ENCODE peak calls at places on chromosomes 7 and 10, in four cellular contexts. D, G, F and V are unnamed samples.
A peak's percentile ranks its signal among the peaks of the same experiment; 100 is the strongest.

GRCh38 chr10:26331376-26331775 is 106.8 kb upstream of the APBB1IP start:
- DNase-seq in F (no peak), D (no peak), G (no peak), V (no peak)

GRCh38 chr7:119341822-119342221 is 931.2 kb upstream of the KCND2 start:
- DNase-seq in F (no peak), D (no peak), G (no peak), V (no peak)

GRCh38 chr7:108246227-108246837 is 116.2 kb upstream of the LAMB4 start:
- DNase-seq in F (peak; percentile 61), G (no peak), D (no peak), V (no peak)

GRCh38 chr10:69800109-69800508 is 1.6 kb upstream of the COL13A1 start:
- DNase-seq in D (peak; percentile 73), G (no peak), F (peak; percentile 45), V (no peak)

GRCh38 chr7:43639858-43640491 is 57.1 kb downstream of the STK17A start:
- DNase-seq in F (no peak), G (no peak), D (peak; percentile 82), V (no peak)

GRCh38 chr7:30934732-30935568 is 23.3 kb downstream of the AQP1 start:
- DNase-seq in G (no peak), D (peak; percentile 54), F (no peak), V (no peak)

GRCh38 chr10:71367279-71367678 is 29.4 kb upstream of the CDH23 start:
- DNase-seq in F (no peak), D (peak; percentile 91), G (no peak), V (peak; percentile 77)

GRCh38 chr10:4343798-4344370 is 482.1 kb upstream of the AKR1E2 start:
- DNase-seq in D (no peak), G (no peak), F (no peak), V (no peak)

GRCh38 chr10:95260909-95261552 is 29.8 kb downstream of the PDLIM1 start:
- DNase-seq in F (no peak), G (no peak), D (no peak), V (no peak)

GRCh38 chr7:138468244-138469123 is 8.4 kb downstream of the TRIM24 start:
- DNase-seq in D (no peak), G (no peak), F (no peak), V (no peak)

GRCh38 chr7:37656913-37657530 is 26.5 kb upstream of the GPR141 start:
- DNase-seq in D (no peak), G (no peak), F (no peak), V (no peak)

GRCh38 chr10:24962998-24963397 is 10.6 kb upstream of the PRTFDC1 start:
- DNase-seq in D (no peak), G (no peak), F (peak; percentile 82), V (no peak)

GRCh38 chr10:124010563-124011131 is 82.8 kb downstream of the CHST15 start:
- DNase-seq in G (no peak), D (peak; percentile 34), F (no peak), V (peak; percentile 65)

GRCh38 chr10:78457804-78458483 is 424.3 kb downstream of the RPS24 start:
- DNase-seq in D (no peak), G (no peak), F (no peak), V (no peak)

GRCh38 chr10:22899307-22899706 is 28.5 kb upstream of the ARMC3 start:
- DNase-seq in G (no peak), D (no peak), F (peak; percentile 68), V (no peak)

GRCh38 chr10:124062390-124062789 is 31.0 kb downstream of the CHST15 start:
- DNase-seq in G (no peak), D (peak; percentile 21), F (no peak), V (no peak)

GRCh38 chr7:50415844-50416243 is 34.3 kb downstream of the FIGNL1 start:
- DNase-seq in D (no peak), F (no peak), G (no peak), V (no peak)

GRCh38 chr7:110534241-110534931 is 556.5 kb upstream of the LRRN3 start:
- DNase-seq in D (no peak), F (peak; percentile 65), G (no peak), V (no peak)

GRCh38 chr7:44885394-44886317 is at the start of gene PURB:
- DNase-seq in F (peak; percentile 99), D (peak; percentile 91), G (peak; percentile 63), V (peak; percentile 97)

GRCh38 chr7:104956753-104957450 is 57.1 kb upstream of the KMT2E start:
- DNase-seq in D (no peak), F (no peak), G (no peak), V (no peak)

GRCh38 chr7:31935115-31935514 is 135.1 kb downstream of the PDE1C start:
- DNase-seq in D (no peak), G (no peak), F (no peak), V (no peak)

GRCh38 chr7:74519395-74519794 is 65.7 kb downstream of the GTF2IRD1 start:
- DNase-seq in G (no peak), F (no peak), D (no peak), V (no peak)

GRCh38 chr10:436911-437665 is 252.4 kb downstream of the DIP2C start:
- DNase-seq in F (no peak), G (no peak), D (no peak), V (no peak)

GRCh38 chr10:122342293-122343134 is 32.0 kb upstream of the PLEKHA1 start:
- DNase-seq in F (peak; percentile 64), D (peak; percentile 43), G (no peak), V (no peak)

GRCh38 chr10:131888186-131888604 is 12.6 kb upstream of the PPP2R2D start:
- DNase-seq in D (no peak), G (no peak), F (no peak), V (no peak)

GRCh38 chr7:121500659-121501058 is 104.6 kb upstream of the FAM3C start:
- DNase-seq in D (no peak), F (no peak), G (no peak), V (no peak)

GRCh38 chr7:41816111-41816510 is 113.2 kb upstream of the INHBA start:
- DNase-seq in F (no peak), G (no peak), D (no peak), V (no peak)

GRCh38 chr10:21807162-21807561 is 196.4 kb downstream of the DNAJC1 start:
- DNase-seq in F (no peak), G (no peak), D (peak; percentile 42), V (no peak)

GRCh38 chr7:122072924-122073599 is 71.0 kb downstream of the AASS start:
- DNase-seq in D (no peak), F (no peak), G (no peak), V (no peak)

GRCh38 chr10:24432478-24433416 is 223.8 kb downstream of the KIAA1217 start:
- DNase-seq in F (peak; percentile 96), D (no peak), G (no peak), V (no peak)

GRCh38 chr7:65233409-65234034 is 140.1 kb upstream of the ZNF92 start:
- DNase-seq in F (peak; percentile 81), D (no peak), G (no peak), V (no peak)

GRCh38 chr10:96608815-96609214 is 22.0 kb upstream of the TM9SF3 start:
- DNase-seq in G (no peak), F (no peak), D (no peak), V (no peak)

GRCh38 chr10:43188702-43189101 is 50.5 kb downstream of the CSGALNACT2 start:
- DNase-seq in F (no peak), D (no peak), G (no peak), V (no peak)

GRCh38 chr10:86596266-86596665 is 58.1 kb upstream of the OPN4 start:
- DNase-seq in D (no peak), G (no peak), F (no peak), V (no peak)

GRCh38 chr7:8190121-8190895 is 71.7 kb downstream of the ICA1 start:
- DNase-seq in D (peak; percentile 61), G (no peak), F (peak; percentile 44), V (no peak)

GRCh38 chr10:114917927-114918672 is 19.9 kb upstream of the TRUB1 start:
- DNase-seq in F (no peak), G (no peak), D (no peak), V (no peak)

GRCh38 chr7:119545118-119545517 is 727.9 kb upstream of the KCND2 start:
- DNase-seq in G (no peak), F (no peak), D (no peak), V (no peak)

GRCh38 chr10:92848037-92848440 is 281 bp upstream of the EXOC6 start:
- DNase-seq in G (no peak), F (no peak), D (no peak), V (no peak)
- H3K27ac ChIP-seq in G (peak overlapping the region; percentile 84), F (no peak overlapping the region), D (peak overlapping the region; percentile 98), V (no peak overlapping the region)

GRCh38 chr7:129829677-129830631 is 122.8 kb downstream of the UBE2H start:
- DNase-seq in G (no peak), F (peak; percentile 83), D (peak; percentile 93), V (no peak)

GRCh38 chr7:129831424-129832058 is 121.2 kb downstream of the UBE2H start:
- DNase-seq in D (no peak), F (peak; percentile 74), G (no peak), V (no peak)

GRCh38 chr7:129832701-129833227 is 120.0 kb downstream of the UBE2H start:
- DNase-seq in F (no peak), D (no peak), G (no peak), V (no peak)

GRCh38 chr7:129830949-129831348 is 121.8 kb downstream of the UBE2H start:
- DNase-seq in F (no peak), D (no peak), G (no peak), V (no peak)

GRCh38 chr7:129832282-129832681 is 120.5 kb downstream of the UBE2H start:
- DNase-seq in F (no peak), G (no peak), D (no peak), V (no peak)
- H3K27ac ChIP-seq in F (no peak overlapping the region), G (no peak overlapping the region), D (no peak overlapping the region), V (peak overlapping the region; percentile 60)

GRCh38 chr10:28139138-28139537 is 140.3 kb upstream of the ODAD2 start:
- DNase-seq in D (no peak), F (peak; percentile 72), G (no peak), V (no peak)

GRCh38 chr10:28135258-28135657 is 136.4 kb upstream of the ODAD2 start:
- DNase-seq in F (no peak), D (no peak), G (no peak), V (no peak)

DNA sequence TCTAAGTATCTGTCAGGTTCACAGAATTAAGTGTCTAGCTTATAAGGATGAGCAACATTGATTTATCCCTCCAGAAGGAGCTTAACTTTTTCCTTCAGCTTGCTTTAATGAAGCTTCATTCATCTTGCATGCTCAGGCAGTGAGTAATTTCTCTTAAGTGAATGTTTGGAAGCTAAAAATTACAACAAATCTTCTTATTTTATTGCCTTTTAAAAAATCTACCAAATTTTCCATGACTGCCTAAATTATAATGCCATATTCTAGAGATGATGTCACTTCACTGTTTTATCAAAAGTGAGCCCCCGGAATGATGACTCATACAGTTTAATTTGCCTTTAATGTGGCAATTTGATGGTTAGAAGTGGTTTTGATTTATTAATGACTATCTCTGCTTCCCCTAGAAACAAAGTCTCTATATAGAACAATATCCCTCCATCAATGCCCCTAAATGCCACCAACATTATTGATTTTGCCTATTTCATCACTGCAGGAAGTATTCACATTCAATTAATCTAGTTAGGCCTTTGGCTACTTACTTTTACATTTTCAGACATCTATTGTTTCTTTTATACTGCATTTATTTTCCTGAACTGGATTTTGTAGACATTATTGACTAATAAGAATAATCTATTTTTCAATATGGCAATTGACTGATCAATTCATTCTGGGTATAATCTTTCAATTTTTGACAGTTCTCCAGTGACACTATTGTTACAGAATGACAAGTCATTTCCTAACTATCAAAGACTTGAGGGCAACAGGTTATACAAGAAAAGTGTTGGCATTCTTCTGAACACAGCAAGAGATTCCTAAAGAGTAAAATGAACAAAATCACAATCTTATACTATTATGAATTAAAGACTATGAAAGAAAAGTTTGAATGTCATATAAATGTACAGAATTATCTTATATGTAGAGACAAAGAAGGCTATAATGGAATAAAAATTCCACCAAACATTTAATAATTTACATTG is 139.3 kb upstream of the ODAD2 start:
- DNase-seq in F (peak; percentile 77), D (no peak), G (no peak), V (no peak)
- H3K27ac ChIP-seq in F (no peak overlapping the region), D (no peak overlapping the region), G (no peak overlapping the region), V (no peak overlapping the region)

GRCh38 chr7:100396421-100396982 is 23.2 kb downstream of the PILRA start:
- DNase-seq in D (no peak), G (no peak), F (peak; percentile 21), V (no peak)
- H3K27ac ChIP-seq in D (no peak overlapping the region), G (no peak overlapping the region), F (no peak overlapping the region), V (no peak overlapping the region)